ENCODE peak calls at places on chromosomes 6 and 20, in nine cellular contexts. R is GM20000, F is lower leg skin, D is fibroblast of pulmonary artery, U is HFFc6, O is mucosa of descending colon, V is brain microvascular endothelial cell, Y is IMR-90, E is AG10803. J is an unnamed sample.

GRCh38 chr20:25070821-25071473 is 11.0 kb downstream of the VSX1 start:
- DNase-seq in R (no peak), F (peak; percentile 62), D (no peak), U (no peak), O (no peak), V (no peak), Y (no peak), E (no peak), J (no peak)

GRCh38 chr6:26521485-26522391 is 16.4 kb upstream of the HMGN4 start:
- DNase-seq in R (peak; percentile 87), F (peak; percentile 96), D (peak; percentile 72), U (peak; percentile 59), O (peak; percentile 84), V (peak; percentile 48), Y (peak; percentile 64), E (peak; percentile 87), J (peak; percentile 84)

GRCh38 chr6:128478230-128479047 is 42.0 kb downstream of the PTPRK start:
- DNase-seq in R (no peak), F (no peak), D (no peak), U (no peak), O (peak; percentile 50), V (no peak), Y (no peak), E (no peak), J (no peak)

GRCh38 chr6:90148867-90149266 is 147.8 kb downstream of the BACH2 start:
- DNase-seq in R (no peak), F (no peak), D (no peak), U (no peak), O (no peak), V (no peak), Y (no peak), E (no peak), J (no peak)

GRCh38 chr20:20277772-20278382 is 90.0 kb upstream of the INSM1 start:
- DNase-seq in R (no peak), F (no peak), D (no peak), U (no peak), O (no peak), V (no peak), Y (no peak), E (no peak), J (no peak)

GRCh38 chr6:353642-354614 is 37.6 kb upstream of the IRF4 start:
- DNase-seq in R (no peak), F (no peak), D (no peak), U (no peak), O (no peak), V (no peak), Y (no peak), E (no peak), J (no peak)

GRCh38 chr6:99779631-99780555 is 173.3 kb downstream of the PRDM13 start:
- DNase-seq in R (no peak), F (no peak), D (no peak), U (no peak), O (no peak), V (no peak), Y (no peak), E (no peak), J (no peak)

GRCh38 chr6:107982511-107982910 is 24.5 kb upstream of the SEC63 start:
- DNase-seq in R (no peak), F (no peak), D (no peak), U (no peak), O (no peak), V (no peak), Y (no peak), E (no peak), J (no peak)

GRCh38 chr6:21262504-21262903 is 331.0 kb upstream of the SOX4 start:
- DNase-seq in R (no peak), F (no peak), D (no peak), U (no peak), O (no peak), V (no peak), Y (no peak), E (no peak), J (no peak)

GRCh38 chr6:170208171-170208601 is 82.7 kb downstream of the DLL1 start:
- DNase-seq in R (no peak), F (no peak), D (no peak), U (no peak), O (no peak), V (no peak), Y (no peak), E (no peak), J (no peak)

GRCh38 chr20:46071573-46071972 is 18.2 kb downstream of the NCOA5 start:
- DNase-seq in R (no peak), F (no peak), D (no peak), U (no peak), O (no peak), V (no peak), Y (no peak), E (no peak), J (no peak)

GRCh38 chr6:162621246-162621645 is 106.3 kb downstream of the PRKN start:
- DNase-seq in R (no peak), F (no peak), D (peak; percentile 11), U (no peak), O (no peak), V (peak; percentile 20), Y (no peak), E (no peak), J (peak; percentile 41)

GRCh38 chr6:56757585-56757984 is 114.9 kb upstream of the DST start:
- DNase-seq in R (no peak), F (no peak), D (peak; percentile 80), U (peak; percentile 38), O (peak; percentile 82), V (no peak), Y (peak; percentile 71), E (peak; percentile 50), J (peak; percentile 62)
- TF ChIP-seq CTCF in R (no peak), F (no peak), D (peak; percentile 61), U (peak; percentile 73), O (peak; percentile 19), V (peak; percentile 69), Y (peak; percentile 58), E (peak; percentile 40), J (peak; percentile 45)

GRCh38 chr6:8589941-8590676 is 154.8 kb upstream of the SLC35B3 start:
- DNase-seq in R (no peak), F (no peak), D (no peak), U (no peak), O (no peak), V (no peak), Y (no peak), E (no peak), J (no peak)
- TF ChIP-seq CTCF in R (no peak), F (no peak), D (no peak), U (no peak), O (no peak), V (no peak), Y (no peak), E (no peak), J (no peak)

DNA sequence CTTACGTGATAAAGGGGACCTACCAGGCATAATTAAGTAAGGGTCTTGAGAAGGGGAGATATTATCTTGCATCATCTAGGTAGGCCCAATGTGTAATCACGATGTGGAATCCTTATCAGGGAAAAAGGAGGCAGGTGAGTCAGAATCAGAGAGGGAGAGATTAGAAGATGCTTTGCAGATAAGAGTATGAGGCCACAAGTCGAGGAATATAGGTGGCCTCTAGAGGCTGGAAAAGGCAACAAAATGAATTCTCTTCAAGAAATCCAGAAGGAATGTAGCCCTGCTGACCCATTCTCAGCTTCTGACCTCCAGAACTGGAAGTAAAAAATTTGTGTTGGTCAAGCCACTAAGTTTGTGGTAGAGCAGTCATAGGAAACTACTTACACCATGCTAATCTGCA is 11.0 kb upstream of the ENPP4 start:
- DNase-seq in R (no peak), F (no peak), D (no peak), U (no peak), O (no peak), V (no peak), Y (no peak), E (no peak), J (no peak)
- TF ChIP-seq CTCF in R (no peak), F (no peak), D (no peak), U (no peak), O (no peak), V (no peak), Y (no peak), E (no peak), J (no peak)

DNA sequence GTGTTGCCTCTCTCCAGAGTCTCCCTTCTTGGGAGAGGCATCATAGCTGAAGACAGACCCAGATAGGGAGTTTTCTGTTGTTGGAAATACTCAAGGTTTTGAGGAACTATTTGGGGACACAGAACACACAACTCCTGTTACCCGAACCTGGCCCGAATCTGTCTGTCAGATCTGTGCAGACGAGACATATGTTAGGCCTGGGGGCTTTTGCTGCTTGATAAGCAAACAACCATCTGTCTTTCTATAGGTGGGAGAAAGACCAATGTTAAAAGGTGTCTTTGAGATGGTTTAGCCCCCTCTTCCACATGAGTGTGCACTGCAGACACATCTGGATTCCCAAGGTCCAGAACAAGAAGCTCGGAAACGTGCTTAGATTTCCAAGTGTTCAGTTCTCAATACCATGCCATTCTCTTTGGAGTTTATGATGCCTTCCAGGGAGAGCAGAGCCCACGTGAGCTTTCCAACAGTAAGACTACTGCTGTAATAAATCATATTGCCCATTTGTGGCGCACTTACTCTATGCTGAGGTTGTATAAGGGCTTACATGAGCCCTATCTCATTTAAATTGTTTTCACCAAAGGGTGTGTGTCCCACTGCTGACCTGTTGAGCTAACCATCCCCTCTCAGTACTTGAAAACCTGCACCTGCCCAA is 3.8 kb upstream of the STX16 start:
- DNase-seq in R (no peak), F (no peak), D (no peak), U (no peak), O (no peak), V (no peak), Y (no peak), E (no peak), J (no peak)
- TF ChIP-seq CTCF in R (peak; percentile 11), F (no peak), D (no peak), U (no peak), O (no peak), V (no peak), Y (no peak), E (no peak), J (no peak)

GRCh38 chr6:55955684-55956083 is 80.3 kb upstream of the BMP5 start:
- DNase-seq in R (no peak), F (no peak), D (no peak), U (no peak), O (no peak), V (no peak), Y (no peak), E (no peak), J (no peak)

GRCh38 chr6:55950071-55950814 is 74.9 kb upstream of the BMP5 start:
- DNase-seq in R (no peak), F (no peak), D (no peak), U (no peak), O (no peak), V (no peak), Y (no peak), E (no peak), J (no peak)

GRCh38 chr6:55957961-55958422 is 82.6 kb upstream of the BMP5 start:
- DNase-seq in R (no peak), F (no peak), D (peak; percentile 46), U (peak; percentile 7), O (no peak), V (no peak), Y (peak; percentile 33), E (peak; percentile 47), J (peak; percentile 12)

GRCh38 chr6:55954436-55954835 is 79.0 kb upstream of the BMP5 start:
- DNase-seq in R (no peak), F (no peak), D (no peak), U (no peak), O (no peak), V (no peak), Y (no peak), E (no peak), J (no peak)

GRCh38 chr6:55953384-55953783 is 78.0 kb upstream of the BMP5 start:
- DNase-seq in R (no peak), F (no peak), D (peak; percentile 78), U (peak; percentile 43), O (no peak), V (peak; percentile 0), Y (peak; percentile 74), E (peak; percentile 66), J (peak; percentile 63)
- TF ChIP-seq CTCF in R (no peak), F (no peak), D (peak; percentile 51), U (peak; percentile 72), O (no peak), V (peak; percentile 36), Y (peak; percentile 66), E (peak; percentile 60), J (peak; percentile 33)

J was measured in astrocyte of the spinal cord.